ENCODE peak calls at places on chromosomes 12 and 14, in five cellular contexts. H is heart right ventricle, Q is BE2C, I is left ventricle myocardium inferior, T is mesendoderm. V is an unnamed sample.

GRCh38 chr12:51653431-51653830 is 62.4 kb downstream of the SCN8A start:
- DNase-seq in H (no peak), Q (no peak), I (no peak), T (no peak), V (no peak)

GRCh38 chr14:36604757-36605505 is 22.5 kb upstream of the NKX2-8 start:
- DNase-seq in T (peak; percentile 91), H (peak; percentile 41), I (no peak), Q (peak; percentile 44), V (peak; percentile 82)

GRCh38 chr14:71610149-71610548 is 322.1 kb upstream of the RGS6 start:
- DNase-seq in Q (no peak), T (no peak), I (no peak), H (no peak), V (no peak)

GRCh38 chr14:101590616-101591015 is 29.3 kb downstream of the DIO3 start:
- DNase-seq in H (no peak), T (no peak), Q (no peak), I (no peak), V (no peak)

GRCh38 chr12:127191124-127191523 is 1075.8 kb upstream of the TMEM132C start:
- DNase-seq in Q (no peak), H (no peak), I (no peak), T (no peak), V (no peak)

GRCh38 chr12:86006727-86007126 is 132.6 kb downstream of the NTS start:
- DNase-seq in I (no peak), Q (no peak), H (no peak), T (no peak), V (peak; percentile 5)

GRCh38 chr12:68595246-68595645 is 15.5 kb upstream of the RAP1B start:
- DNase-seq in Q (no peak), T (no peak), H (no peak), I (no peak), V (no peak)

GRCh38 chr12:101107032-101107763 is 102.8 kb downstream of the SLC5A8 start:
- DNase-seq in T (no peak), H (no peak), Q (no peak), I (no peak), V (no peak)

GRCh38 chr14:79809849-79810612 is 401.3 kb downstream of the DIO2 start:
- DNase-seq in Q (peak; percentile 8), T (peak; percentile 57), I (no peak), H (no peak), V (no peak)

GRCh38 chr14:104955396-104955770 is 22.8 kb downstream of the AHNAK2 start:
- DNase-seq in T (no peak), Q (no peak), H (no peak), I (no peak), V (no peak)

GRCh38 chr12:94208433-94208921 is 60.1 kb downstream of the PLXNC1 start:
- DNase-seq in I (no peak), H (peak; percentile 13), T (no peak), Q (no peak), V (no peak)

GRCh38 chr14:92994942-92995341 is 72.0 kb downstream of the CHGA start:
- DNase-seq in T (peak; percentile 31), I (no peak), H (no peak), Q (no peak), V (no peak)

GRCh38 chr12:57475271-57476161 is 4.2 kb downstream of the ARHGAP9 start:
- DNase-seq in T (no peak), I (no peak), H (no peak), Q (peak; percentile 34), V (peak; percentile 41)

GRCh38 chr12:132170094-132170636 is 25.9 kb downstream of the NOC4L start:
- DNase-seq in Q (no peak), T (no peak), I (peak; percentile 11), H (no peak), V (peak; percentile 77)

GRCh38 chr12:113041560-113041959 is 15.0 kb upstream of the DTX1 start:
- DNase-seq in I (no peak), Q (no peak), H (no peak), T (no peak), V (no peak)

GRCh38 chr12:106245767-106246166 is 2.1 kb downstream of the CKAP4 start:
- DNase-seq in Q (no peak), I (no peak), T (peak; percentile 31), H (no peak), V (no peak)

GRCh38 chr14:104138098-104138890 is at the start of gene KIF26A:
- DNase-seq in H (peak; percentile 54), I (peak; percentile 60), T (peak; percentile 84), Q (peak; percentile 93), V (no peak)

GRCh38 chr12:5392961-5393360 is 38.9 kb upstream of the NTF3 start:
- DNase-seq in T (no peak), Q (no peak), I (no peak), H (no peak), V (no peak)

GRCh38 chr12:100528471-100529139 is 44.9 kb upstream of the GAS2L3 start:
- DNase-seq in I (no peak), T (no peak), H (no peak), Q (no peak), V (no peak)

GRCh38 chr14:36829547-36829946 is 167.9 kb downstream of the PAX9 start:
- DNase-seq in H (no peak), I (no peak), Q (no peak), T (no peak), V (peak; percentile 46)

GRCh38 chr14:66174453-66174891 is 311.7 kb upstream of the CCDC196 start:
- DNase-seq in I (no peak), H (no peak), Q (no peak), T (peak; percentile 7), V (no peak)

GRCh38 chr14:91509083-91509877 is 830 bp downstream of the PPP4R3A start:
- DNase-seq in H (peak; percentile 20), Q (peak; percentile 25), I (peak; percentile 34), T (peak; percentile 46), V (peak; percentile 63)

DNA sequence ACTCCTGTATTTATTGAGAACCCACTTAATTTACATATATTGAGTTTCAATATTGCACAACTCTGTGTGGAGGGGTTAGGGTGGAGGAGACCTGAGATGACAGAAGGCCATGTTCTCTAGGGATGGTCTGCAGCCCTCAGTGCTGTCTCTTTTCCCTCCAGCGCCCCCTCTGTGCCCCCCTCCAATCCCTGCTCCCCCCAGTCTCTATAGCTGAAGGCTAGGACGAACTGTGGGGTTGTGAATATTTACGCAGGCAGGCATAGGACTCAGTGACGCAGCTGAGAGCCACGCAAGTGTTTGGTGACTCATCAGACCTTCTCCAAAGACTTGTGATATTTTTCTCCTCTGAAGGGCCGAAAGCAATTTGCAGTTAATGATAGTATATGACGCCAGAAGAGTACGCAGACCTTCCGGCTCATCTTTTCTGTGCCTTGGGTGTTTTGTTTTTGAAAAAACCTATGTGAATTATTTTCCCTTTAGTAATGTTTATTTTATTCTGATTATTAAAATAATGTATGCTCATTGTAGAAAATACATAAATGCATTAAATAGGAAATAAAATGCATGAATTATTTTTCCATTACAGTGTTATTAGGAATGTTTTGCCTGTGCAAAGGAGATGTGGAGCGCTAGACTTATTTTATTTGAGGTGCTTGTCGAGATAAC is 85.3 kb downstream of the SLC25A47 start:
- DNase-seq in Q (no peak), H (no peak), I (no peak), T (peak; percentile 36), V (no peak)
- H3K4me1 ChIP-seq in Q (peaks cover 50% of the 10 kb centered on the region), H (peaks cover 2% of the 10 kb centered on the region), I (peaks cover 14% of the 10 kb centered on the region), T (no peaks in the 10 kb centered on the region), V (peaks cover 7% of the 10 kb centered on the region)

GRCh38 chr12:56351325-56351724 is 8.6 kb downstream of the STAT2 start:
- DNase-seq in Q (no peak), I (no peak), H (no peak), T (no peak), V (no peak)

GRCh38 chr12:56350662-56351061 is 9.2 kb downstream of the STAT2 start:
- DNase-seq in Q (no peak), T (no peak), H (no peak), I (no peak), V (no peak)

GRCh38 chr12:56346663-56347062 is 8.0 kb downstream of the IL23A start:
- DNase-seq in Q (peak; percentile 43), H (no peak), T (no peak), I (no peak), V (no peak)

GRCh38 chr12:56348776-56349175 is 10.1 kb downstream of the IL23A start:
- DNase-seq in H (no peak), T (no peak), I (no peak), Q (no peak), V (no peak)
- H3K36me3 ChIP-seq in H (peaks cover 100% of the 10 kb centered on the region), T (peaks cover 5% of the 10 kb centered on the region), I (peaks cover 95% of the 10 kb centered on the region), Q (no peaks in the 10 kb centered on the region), V (peaks cover 43% of the 10 kb centered on the region)

GRCh38 chr14:77040059-77040308 is 11.5 kb upstream of the IRF2BPL start:
- DNase-seq in I (no peak), T (no peak), H (no peak), Q (no peak), V (no peak)

GRCh38 chr14:77040309-77040994 is 11.9 kb upstream of the IRF2BPL start:
- DNase-seq in Q (peak; percentile 100), T (peak; percentile 91), I (peak; percentile 100), H (peak; percentile 100), V (peak; percentile 100)

GRCh38 chr14:77043177-77043983 is 14.9 kb upstream of the IRF2BPL start:
- DNase-seq in H (peak; percentile 75), T (no peak), I (no peak), Q (no peak), V (peak; percentile 45)

GRCh38 chr14:77040995-77041744 is 12.7 kb upstream of the IRF2BPL start:
- DNase-seq in Q (no peak), T (peak; percentile 55), H (no peak), I (no peak), V (no peak)

DNA sequence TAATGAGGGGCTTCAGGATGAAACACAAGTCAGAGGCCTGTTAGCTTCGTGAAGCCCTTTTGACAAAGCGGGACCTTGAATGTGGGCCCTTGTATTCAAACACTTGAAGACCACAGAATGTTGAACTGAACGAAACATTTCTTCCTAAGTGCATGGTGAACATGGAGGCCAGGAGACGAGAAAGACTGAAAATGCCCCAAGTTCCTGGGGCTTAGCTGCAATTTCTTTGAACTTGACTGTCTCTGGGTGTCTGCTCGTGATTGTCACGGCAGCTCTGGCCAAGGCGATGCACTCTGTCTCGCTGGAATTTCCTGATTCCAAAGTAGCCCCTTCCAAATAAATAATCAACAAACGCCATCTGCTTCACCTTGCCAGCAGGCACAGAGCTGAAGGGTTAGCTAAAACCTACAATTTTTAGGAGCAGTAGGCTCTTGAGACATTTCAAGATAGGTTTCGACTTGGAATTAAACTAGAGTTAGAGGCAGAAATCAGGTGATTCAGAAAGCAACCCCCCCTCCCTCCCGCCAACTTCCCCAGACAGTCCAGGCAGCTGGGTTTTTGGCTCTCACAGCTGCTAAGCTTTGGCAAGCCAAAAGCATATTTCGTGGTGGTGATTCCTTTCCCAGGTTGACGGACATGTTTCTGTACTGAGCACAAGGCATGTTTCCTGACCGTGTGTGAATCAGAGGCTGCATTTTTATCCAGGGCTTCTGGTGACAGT is 13.5 kb upstream of the IRF2BPL start:
- DNase-seq in T (no peak), I (peak; percentile 63), H (peak; percentile 81), Q (no peak), V (peak; percentile 8)
- H3K4me1 ChIP-seq in T (peaks cover 27% of the 10 kb centered on the region), I (peaks cover 96% of the 10 kb centered on the region), H (peaks cover 63% of the 10 kb centered on the region), Q (peaks cover 68% of the 10 kb centered on the region), V (peaks cover 93% of the 10 kb centered on the region)

GRCh38 chr14:73935666-73936065 is 14.2 kb downstream of the FAM161B start:
- DNase-seq in T (peak; percentile 11), I (no peak), H (no peak), Q (no peak), V (peak; percentile 9)

GRCh38 chr14:73942180-73942579 is 7.7 kb downstream of the FAM161B start:
- DNase-seq in Q (no peak), I (no peak), H (no peak), T (no peak), V (no peak)

DNA sequence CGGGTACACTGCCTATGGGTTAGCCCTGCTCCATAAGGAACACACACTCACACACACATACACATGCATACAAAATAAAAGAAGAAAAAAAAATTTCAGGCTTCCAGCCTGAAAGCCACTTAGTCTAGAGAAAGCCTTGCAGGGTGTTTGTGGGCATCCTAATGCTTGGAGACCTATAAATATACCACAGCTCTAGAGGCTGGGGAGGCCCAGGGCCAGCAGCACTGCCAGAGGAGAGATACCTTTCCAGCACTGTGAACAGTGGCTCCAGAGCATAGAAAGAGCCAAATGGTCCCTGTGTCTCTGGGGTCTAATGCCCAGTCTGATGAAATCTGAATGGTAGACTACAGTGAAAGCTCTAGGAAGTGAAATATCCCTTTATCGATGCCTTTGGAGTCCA is 12.9 kb downstream of the FAM161B start:
- DNase-seq in H (no peak), I (no peak), T (no peak), Q (no peak), V (no peak)
- H3K36me3 ChIP-seq in H (peaks cover 98% of the 10 kb centered on the region), I (peaks cover 68% of the 10 kb centered on the region), T (no peaks in the 10 kb centered on the region), Q (peaks cover 22% of the 10 kb centered on the region), V (peaks cover 20% of the 10 kb centered on the region)

V was measured in cardiac muscle cell.